ENCODE peak calls at places on chromosome 7, in five cellular contexts. A is stimulated activated CD4-positive, alpha-beta T cell treated with anti-CD3 and anti-CD28 coated beads, Interleukin-2, amount 100 ng/mL, for 48 hours; V is mucosa of gallbladder; W is DMS 273 treated with DMSO at 0.1 percent for 48 hours; Z is activated naive CD4-positive, alpha-beta T cell treated with anti-CD3 and anti-CD28 coated beads, Interleukin-2, amount 50 U/mL, for 72 hours. Y is an unnamed sample.
A peak's percentile ranks its signal among the peaks of the same experiment; 100 is the strongest.

GRCh38 chr7:131159961-131160361 is 167.7 kb upstream of the MKLN1 start:
- DNase-seq in W (no peak), V (no peak), A (no peak), Z (no peak), Y (no peak)

GRCh38 chr7:131095346-131095745 is 232.3 kb upstream of the MKLN1 start:
- DNase-seq in A (no peak), W (no peak), V (no peak), Z (no peak), Y (no peak)

GRCh38 chr7:139959718-139960117 is 103.0 kb downstream of the PARP12 start:
- DNase-seq in Z (no peak), W (no peak), V (no peak), A (no peak), Y (no peak)

GRCh38 chr7:157278791-157279678 is 57.8 kb upstream of the DNAJB6 start:
- DNase-seq in A (no peak), Z (no peak), V (peak; percentile 35), W (no peak), Y (peak; percentile 62)

GRCh38 chr7:82760092-82760491 is 316.5 kb upstream of the CACNA2D1 start:
- DNase-seq in Z (no peak), A (no peak), W (no peak), V (no peak), Y (no peak)

GRCh38 chr7:127891144-127891543 is 140.1 kb downstream of the LRRC4 start:
- DNase-seq in Z (no peak), A (no peak), W (no peak), V (no peak), Y (no peak)

GRCh38 chr7:151063212-151063561 is 3.8 kb downstream of the SLC4A2 start:
- DNase-seq in W (no peak), A (no peak), V (peak; percentile 49), Z (no peak), Y (no peak)

GRCh38 chr7:102286237-102287081 is at the start of gene SH2B2:
- DNase-seq in Z (no peak), W (no peak), A (no peak), V (peak; percentile 58), Y (peak; percentile 78)

GRCh38 chr7:45646996-45647411 is 72.8 kb downstream of the ADCY1 start:
- DNase-seq in A (no peak), V (peak; percentile 9), Z (peak; percentile 7), W (no peak), Y (no peak)

GRCh38 chr7:16905300-16906044 is 23.7 kb upstream of the AGR3 start:
- DNase-seq in V (no peak), Z (no peak), A (no peak), W (no peak), Y (no peak)

GRCh38 chr7:123096976-123097375 is 101.5 kb upstream of the TAS2R16 start:
- DNase-seq in A (no peak), V (no peak), W (no peak), Z (no peak), Y (no peak)

GRCh38 chr7:29488977-29489376 is 74.7 kb upstream of the PRR15 start:
- DNase-seq in V (no peak), W (no peak), Z (no peak), A (no peak), Y (no peak)

GRCh38 chr7:127890726-127891125 is 140.5 kb downstream of the LRRC4 start:
- DNase-seq in W (no peak), A (no peak), V (no peak), Z (no peak), Y (no peak)